ENCODE peak calls at places on chromosome 13, in ten cellular contexts. E, Y, X, O, R, D, Z, J, K and A are unnamed samples.
A peak's percentile ranks its signal among the peaks of the same experiment; 100 is the strongest.

GRCh38 chr13:37491661-37492060 is 106.9 kb downstream of the POSTN start:
- DNase-seq in X (no peak), R (no peak), K (no peak), Z (no peak), Y (no peak), O (no peak), J (no peak), D (no peak), E (no peak), A (no peak)

GRCh38 chr13:105806335-105806920 is 729.0 kb downstream of the EFNB2 start:
- DNase-seq in J (peak; percentile 76), O (no peak), R (no peak), E (no peak), Z (no peak), X (no peak), D (no peak), Y (no peak), K (no peak), A (no peak)

GRCh38 chr13:25132984-25133383 is 37.0 kb downstream of the PABPC3 start:
- DNase-seq in J (no peak), Y (no peak), R (no peak), D (no peak), K (no peak), O (no peak), E (no peak), X (no peak), Z (no peak), A (no peak)

GRCh38 chr13:106418556-106418955 is 116.9 kb downstream of the EFNB2 start:
- DNase-seq in J (peak; percentile 74), O (no peak), X (no peak), Y (no peak), D (no peak), Z (no peak), E (no peak), K (no peak), R (no peak), A (no peak)

GRCh38 chr13:49374585-49375290 is 69.1 kb downstream of the CAB39L start:
- DNase-seq in X (no peak), J (peak; percentile 89), O (no peak), E (no peak), R (no peak), K (peak; percentile 43), Y (no peak), D (no peak), Z (no peak), A (no peak)

GRCh38 chr13:66556306-66556705 is 673.8 kb downstream of the PCDH9 start:
- DNase-seq in R (no peak), D (no peak), Y (no peak), Z (no peak), K (peak; percentile 42), E (no peak), J (no peak), X (no peak), O (no peak), A (no peak)

GRCh38 chr13:109782823-109783411 is 3.5 kb downstream of the IRS2 start:
- DNase-seq in O (no peak), D (no peak), K (no peak), Y (no peak), X (no peak), R (no peak), J (no peak), Z (no peak), E (no peak), A (no peak)

GRCh38 chr13:90454002-90454636 is 893.4 kb upstream of the MIR17HG start:
- DNase-seq in Y (no peak), X (no peak), K (no peak), R (no peak), E (no peak), O (no peak), Z (no peak), D (no peak), J (no peak), A (no peak)

GRCh38 chr13:94702181-94703041 is 9.9 kb downstream of the SOX21 start:
- DNase-seq in X (no peak), Y (no peak), K (no peak), O (no peak), D (peak; percentile 65), E (peak; percentile 51), R (no peak), J (no peak), Z (no peak), A (no peak)

GRCh38 chr13:104530741-104531140 is 1464.5 kb upstream of the SLC10A2 start:
- DNase-seq in J (peak; percentile 39), E (no peak), O (no peak), Z (no peak), X (no peak), Y (no peak), R (no peak), K (no peak), D (no peak), A (no peak)

GRCh38 chr13:84590663-84591062 is 708.4 kb upstream of the SLITRK1 start:
- DNase-seq in R (no peak), O (no peak), Z (no peak), D (no peak), J (no peak), E (no peak), X (no peak), K (no peak), Y (no peak), A (no peak)

GRCh38 chr13:101115762-101116161 is 300.5 kb downstream of the NALCN start:
- DNase-seq in D (no peak), R (no peak), Y (no peak), K (peak; percentile 28), E (peak; percentile 53), J (peak; percentile 10), Z (no peak), O (no peak), X (no peak), A (no peak)

GRCh38 chr13:100957741-100958140 is 283.1 kb upstream of the TMTC4 start:
- DNase-seq in D (no peak), J (no peak), K (no peak), E (no peak), O (no peak), Y (no peak), Z (no peak), X (no peak), R (no peak), A (no peak)

GRCh38 chr13:49240017-49240416 is 7.7 kb upstream of the CDADC1 start:
- DNase-seq in E (peak; percentile 39), O (no peak), R (no peak), Z (no peak), D (no peak), J (peak; percentile 35), K (peak; percentile 41), X (peak; percentile 2), Y (no peak), A (no peak)

GRCh38 chr13:94711561-94712286 is 621 bp downstream of the SOX21 start:
- DNase-seq in O (no peak), Y (no peak), R (no peak), Z (no peak), E (peak; percentile 61), X (no peak), K (peak; percentile 33), D (no peak), J (peak; percentile 42), A (no peak)

DNA sequence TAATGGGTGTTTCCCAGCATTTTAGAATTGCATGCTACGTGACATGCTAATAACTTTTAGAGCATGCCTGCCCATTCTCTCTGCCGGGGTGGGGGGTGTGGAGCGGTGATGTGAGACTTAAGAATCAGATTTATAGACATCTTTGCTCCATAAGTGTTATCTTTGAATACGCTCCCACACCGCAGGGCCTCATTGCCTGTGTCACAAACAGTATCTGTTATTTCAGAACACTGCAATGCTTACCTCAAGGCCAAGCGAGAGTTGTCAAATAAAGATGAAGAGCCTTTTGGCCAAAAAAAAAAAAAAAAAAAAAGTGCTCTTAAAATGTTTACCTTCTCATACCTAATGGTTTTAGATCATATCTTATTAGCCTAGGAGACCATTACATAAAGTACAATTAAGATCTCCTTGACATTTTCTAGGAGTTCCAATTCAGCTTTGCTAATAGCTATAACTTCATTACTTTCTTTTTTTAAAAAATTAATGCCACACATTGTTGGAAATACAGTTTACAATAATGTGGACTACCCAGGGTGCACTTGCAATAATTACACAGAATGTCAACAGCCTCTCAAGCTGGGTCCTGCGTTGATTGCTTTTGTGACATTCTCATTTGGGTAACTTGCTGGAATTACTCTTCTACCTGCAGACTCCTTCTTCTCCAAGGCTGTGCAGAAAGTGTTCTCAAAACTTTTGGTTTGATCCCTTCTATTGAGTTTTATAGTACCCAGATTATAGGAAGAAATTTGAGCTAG is 525.3 kb downstream of the KLF12 start:
- DNase-seq in K (no peak), X (no peak), D (no peak), R (peak; percentile 37), J (no peak), Z (peak; percentile 37), O (no peak), Y (no peak), E (no peak), A (no peak)
- H3K27ac ChIP-seq in K (no peak overlapping the region), X (no peak overlapping the region), D (no peak overlapping the region), R (no peak overlapping the region), J (no peak overlapping the region), Z (peak overlapping the region; percentile 20), O (no peak overlapping the region), Y (no peak overlapping the region), E (no peak overlapping the region), A (no peak overlapping the region)

DNA sequence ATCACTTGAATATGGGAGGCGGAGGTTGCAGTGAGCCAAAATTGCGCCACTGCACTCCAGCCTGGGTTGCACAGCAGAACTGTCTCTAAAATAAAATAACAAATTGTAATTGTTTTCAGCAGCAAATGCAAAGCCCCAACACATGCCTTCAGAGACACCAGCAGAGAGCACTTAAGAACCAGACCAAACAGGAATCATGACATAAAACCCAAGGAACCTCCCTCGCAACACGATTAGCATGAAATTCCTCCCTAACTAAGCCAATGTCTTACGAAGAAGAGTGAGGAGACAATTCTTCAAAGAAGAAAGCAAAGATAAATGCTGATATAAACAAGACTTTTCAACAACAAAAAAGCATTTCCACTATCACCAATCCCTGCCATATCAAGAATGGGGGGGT is 40.1 kb downstream of the PSPC1 start:
- DNase-seq in J (no peak), Z (no peak), K (no peak), R (no peak), X (no peak), Y (no peak), D (no peak), E (no peak), O (no peak), A (no peak)
- H3K36me3 ChIP-seq in J (peaks cover 5% of the 10 kb centered on the region), Z (no peaks in the 10 kb centered on the region), K (peaks cover 24% of the 10 kb centered on the region), R (peaks cover 12% of the 10 kb centered on the region), X (peaks cover 16% of the 10 kb centered on the region), Y (peaks cover 3% of the 10 kb centered on the region), D (peaks cover 14% of the 10 kb centered on the region), E (peaks cover 13% of the 10 kb centered on the region), O (no peaks in the 10 kb centered on the region), A (no peaks in the 10 kb centered on the region)

GRCh38 chr13:51916419-51916818 is 54.6 kb downstream of the CCDC70 start:
- DNase-seq in O (no peak), E (no peak), D (no peak), Y (no peak), K (no peak), Z (no peak), J (no peak), X (no peak), R (no peak), A (no peak)
- H3K27ac ChIP-seq in O (no peak overlapping the region), E (no peak overlapping the region), D (no peak overlapping the region), Y (no peak overlapping the region), K (no peak overlapping the region), Z (no peak overlapping the region), J (no peak overlapping the region), X (no peak overlapping the region), R (no peak overlapping the region), A (no peak overlapping the region)

DNA sequence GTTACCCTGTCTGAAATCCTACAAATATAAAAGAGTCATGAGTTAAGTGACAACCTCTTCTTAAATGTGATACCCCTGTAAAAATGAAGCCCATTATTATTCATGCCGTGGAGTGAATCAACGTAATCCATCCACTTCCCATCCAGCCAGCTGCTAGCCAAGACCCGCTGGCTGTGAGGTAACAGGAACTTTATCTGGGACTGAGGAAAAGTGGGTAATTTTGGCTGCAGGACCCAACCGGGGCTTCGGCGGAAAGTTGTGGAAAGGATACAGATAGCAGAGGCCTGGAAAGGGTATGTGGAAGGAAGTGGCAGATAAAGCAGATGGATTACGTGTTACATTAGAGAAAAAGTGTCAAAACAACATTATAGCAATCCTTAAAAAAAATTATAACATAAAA is 48.4 kb downstream of the SLC7A1 start:
- DNase-seq in X (no peak), Y (no peak), O (peak; percentile 36), E (no peak), R (no peak), K (no peak), Z (no peak), J (peak; percentile 58), D (no peak), A (no peak)
- H3K36me3 ChIP-seq in X (peaks cover 3% of the 10 kb centered on the region), Y (no peaks in the 10 kb centered on the region), O (no peaks in the 10 kb centered on the region), E (no peaks in the 10 kb centered on the region), R (peaks cover 11% of the 10 kb centered on the region), K (peaks cover 44% of the 10 kb centered on the region), Z (no peaks in the 10 kb centered on the region), J (peaks cover 2% of the 10 kb centered on the region), D (peaks cover 19% of the 10 kb centered on the region), A (no peaks in the 10 kb centered on the region)